ENCODE peak calls at places on chromosomes 13 and 19, in ten cellular contexts. A, D, F, W, M, V, U, Z, J and X are unnamed samples.

GRCh38 chr13:58399263-58399662 is 767.7 kb downstream of the PCDH17 start:
- DNase-seq in J (no peak), A (no peak), W (no peak), D (no peak), F (no peak), V (no peak), U (no peak), Z (no peak), M (no peak), X (no peak)

GRCh38 chr19:29841559-29842367 is 30.0 kb downstream of the CCNE1 start:
- DNase-seq in M (no peak), W (no peak), F (peak), Z (no peak), A (no peak), J (no peak), U (peak), V (peak), D (no peak), X (no peak)

GRCh38 chr19:2426661-2427322 is 594 bp downstream of the TIMM13 start:
- DNase-seq in M (peak), W (no peak), Z (no peak), J (peak), A (no peak), U (peak), V (peak), D (peak), F (peak), X (peak)

GRCh38 chr19:7769171-7769570 is 6.1 kb downstream of the CLEC4M start:
- DNase-seq in D (no peak), M (no peak), F (no peak), V (no peak), Z (no peak), J (no peak), U (no peak), A (no peak), W (no peak), X (no peak)

GRCh38 chr19:45507864-45508680 is 793 bp downstream of the VASP start:
- DNase-seq in D (peak), M (no peak), Z (no peak), F (no peak), J (peak), U (no peak), A (no peak), V (no peak), W (no peak), X (no peak)

GRCh38 chr19:55080915-55081772 is 5.5 kb downstream of the EPS8L1 start:
- DNase-seq in F (peak), Z (no peak), M (peak), V (no peak), W (peak), U (peak), A (peak), D (peak), J (peak), X (peak)

GRCh38 chr13:35714096-35714495 is 237.6 kb upstream of the MAB21L1 start:
- DNase-seq in U (no peak), J (no peak), Z (no peak), M (no peak), V (no peak), W (no peak), F (no peak), D (no peak), A (no peak), X (no peak)

GRCh38 chr19:13262450-13262849 is 112.2 kb downstream of the IER2 start:
- DNase-seq in Z (no peak), U (peak), M (no peak), V (peak), W (no peak), D (no peak), J (peak), F (peak), A (no peak), X (no peak)

GRCh38 chr19:37933965-37934364 is 27.0 kb downstream of the SIPA1L3 start:
- DNase-seq in J (no peak), A (no peak), U (no peak), M (no peak), Z (no peak), W (no peak), V (peak), D (no peak), F (no peak), X (no peak)

GRCh38 chr19:3007975-3008374 is 21.1 kb downstream of the TLE2 start:
- DNase-seq in A (no peak), M (no peak), U (no peak), V (no peak), D (no peak), Z (no peak), J (no peak), W (no peak), F (no peak), X (no peak)

GRCh38 chr19:40284501-40285352 is at the start of gene AKT2:
- DNase-seq in F (peak), W (peak), D (peak), A (no peak), M (peak), Z (peak), J (peak), V (peak), U (peak), X (no peak)

GRCh38 chr13:63435668-63436275 is 2020.1 kb upstream of the PCDH20 start:
- DNase-seq in A (no peak), F (peak), Z (no peak), U (peak), M (no peak), J (peak), D (no peak), W (no peak), V (peak), X (no peak)

GRCh38 chr19:49073514-49074378 is 1.2 kb upstream of the KCNA7 start:
- DNase-seq in F (no peak), W (no peak), V (no peak), U (no peak), J (no peak), D (no peak), A (no peak), Z (no peak), M (no peak), X (no peak)

GRCh38 chr13:35957174-35957867 is 173.9 kb downstream of the DCLK1 start:
- DNase-seq in F (peak), U (no peak), Z (no peak), A (no peak), M (no peak), D (no peak), V (no peak), W (no peak), J (peak), X (peak)

GRCh38 chr13:108214511-108215383 is 589 bp downstream of the LIG4 start:
- DNase-seq in A (peak), F (no peak), Z (no peak), J (peak), D (peak), W (no peak), M (no peak), V (no peak), U (no peak), X (no peak)

GRCh38 chr13:31073859-31074718 is 87.6 kb downstream of the HSPH1 start:
- DNase-seq in M (no peak), F (no peak), D (no peak), J (no peak), W (no peak), Z (no peak), U (no peak), V (no peak), A (no peak), X (peak)

GRCh38 chr19:20660473-20660872 is 898 bp downstream of the ZNF626 start:
- DNase-seq in M (no peak), J (peak), D (no peak), U (no peak), W (no peak), A (no peak), Z (no peak), V (no peak), F (no peak), X (no peak)

GRCh38 chr13:101698400-101698799 is 245.9 kb downstream of the ITGBL1 start:
- DNase-seq in V (no peak), D (no peak), F (peak), Z (no peak), J (peak), U (no peak), M (no peak), A (no peak), W (no peak), X (no peak)

GRCh38 chr13:51501592-51502205 is 48.9 kb upstream of the INTS6 start:
- DNase-seq in J (peak), D (no peak), Z (no peak), F (peak), M (no peak), A (no peak), W (no peak), V (peak), U (no peak), X (no peak)

GRCh38 chr13:84776578-84776977 is 894.3 kb upstream of the SLITRK1 start:
- DNase-seq in J (no peak), M (no peak), D (no peak), W (no peak), U (no peak), A (no peak), Z (no peak), F (no peak), V (no peak), X (no peak)

GRCh38 chr19:18434411-18435184 is 3.3 kb downstream of the ISYNA1 start:
- DNase-seq in A (no peak), M (no peak), U (no peak), J (no peak), Z (no peak), V (no peak), F (no peak), D (no peak), W (no peak), X (no peak)

GRCh38 chr19:50252111-50252886 is 48.9 kb downstream of the MYH14 start:
- DNase-seq in W (no peak), U (peak), A (no peak), J (no peak), F (peak), D (peak), M (no peak), V (peak), Z (no peak), X (no peak)

GRCh38 chr13:82165396-82166174 is 1716.7 kb downstream of the SLITRK1 start:
- DNase-seq in Z (no peak), M (no peak), F (no peak), W (no peak), A (peak), J (no peak), U (no peak), V (peak), D (no peak), X (no peak)

GRCh38 chr13:112724788-112725345 is 35.0 kb downstream of the ATP11A start:
- DNase-seq in D (no peak), W (no peak), J (no peak), A (no peak), V (no peak), U (no peak), F (no peak), M (no peak), Z (no peak), X (no peak)

GRCh38 chr19:57068921-57069697 is 50.7 kb upstream of the USP29 start:
- DNase-seq in V (peak), A (no peak), W (no peak), F (no peak), D (no peak), J (no peak), Z (no peak), U (no peak), M (no peak), X (no peak)

GRCh38 chr13:98539655-98540054 is 37.3 kb downstream of the STK24 start:
- DNase-seq in V (no peak), F (peak), U (no peak), M (no peak), D (no peak), A (no peak), W (no peak), Z (no peak), J (peak), X (no peak)

GRCh38 chr13:21256351-21256761 is 79.9 kb downstream of the MRPL57 start:
- DNase-seq in U (no peak), J (no peak), V (no peak), W (no peak), D (no peak), A (no peak), M (no peak), F (no peak), Z (no peak), X (no peak)

GRCh38 chr19:5083547-5083965 is 114.6 kb downstream of the KDM4B start:
- DNase-seq in M (no peak), Z (no peak), W (no peak), U (no peak), F (no peak), D (no peak), A (no peak), J (peak), V (no peak), X (peak)

GRCh38 chr13:102709536-102709935 is 14.7 kb upstream of the METTL21C start:
- DNase-seq in D (no peak), V (no peak), M (no peak), A (no peak), U (no peak), W (no peak), J (no peak), Z (no peak), F (no peak), X (no peak)